ENCODE peak calls at places on chromosome 12, in four cellular contexts. One of them, this sample, is unnamed.

GRCh38 chr12:52403561-52403960 is 2.6 kb downstream of the KRT82 start:
- DNase-seq in HepG2: no peak
- DNase-seq in SK-N-SH: no peak
- DNase-seq in GM12892: no peak
- DNase-seq in this sample: no peak

GRCh38 chr12:128008341-128008740 is 258.6 kb upstream of the TMEM132C start:
- DNase-seq in HepG2: no peak
- DNase-seq in GM12892: no peak
- DNase-seq in SK-N-SH: no peak
- DNase-seq in this sample: no peak

GRCh38 chr12:52023182-52023975 is 16.6 kb downstream of the TAMALIN start:
- DNase-seq in GM12892: peak
- DNase-seq in HepG2: peak
- DNase-seq in SK-N-SH: peak
- DNase-seq in this sample: peak

GRCh38 chr12:77923882-77924281 is 93.2 kb downstream of the NAV3 start:
- DNase-seq in HepG2: no peak
- DNase-seq in GM12892: no peak
- DNase-seq in SK-N-SH: no peak
- DNase-seq in this sample: no peak

GRCh38 chr12:30548203-30548602 is 147.5 kb downstream of the IPO8 start:
- DNase-seq in SK-N-SH: no peak
- DNase-seq in HepG2: no peak
- DNase-seq in GM12892: no peak
- DNase-seq in this sample: no peak

GRCh38 chr12:49019435-49020317 is 1.1 kb upstream of the PRKAG1 start:
- DNase-seq in GM12892: no peak
- DNase-seq in SK-N-SH: peak
- DNase-seq in HepG2: peak
- DNase-seq in this sample: peak

GRCh38 chr12:5200276-5201087 is 156.8 kb downstream of the KCNA5 start:
- DNase-seq in HepG2: peak
- DNase-seq in GM12892: peak
- DNase-seq in SK-N-SH: peak
- DNase-seq in this sample: peak

GRCh38 chr12:110109037-110109836 is 14.9 kb upstream of the IFT81 start:
- DNase-seq in GM12892: no peak
- DNase-seq in HepG2: peak
- DNase-seq in SK-N-SH: peak
- DNase-seq in this sample: no peak

GRCh38 chr12:119603767-119604166 is 10.2 kb downstream of the TMEM233 start:
- DNase-seq in GM12892: no peak
- DNase-seq in HepG2: no peak
- DNase-seq in SK-N-SH: no peak
- DNase-seq in this sample: no peak

GRCh38 chr12:16605666-16606116 is 271 bp downstream of the LMO3 start:
- DNase-seq in SK-N-SH: peak
- DNase-seq in HepG2: peak
- DNase-seq in GM12892: no peak
- DNase-seq in this sample: no peak

GRCh38 chr12:97109441-97109840 is 202.4 kb downstream of the NEDD1 start:
- DNase-seq in HepG2: no peak
- DNase-seq in SK-N-SH: no peak
- DNase-seq in GM12892: no peak
- DNase-seq in this sample: no peak

GRCh38 chr12:21852251-21852650 is 77.7 kb upstream of the KCNJ8 start:
- DNase-seq in GM12892: no peak
- DNase-seq in HepG2: no peak
- DNase-seq in SK-N-SH: no peak
- DNase-seq in this sample: no peak

GRCh38 chr12:3672113-3672509 is 80.8 kb downstream of the CRACR2A start:
- DNase-seq in GM12892: no peak
- DNase-seq in HepG2: no peak
- DNase-seq in SK-N-SH: no peak
- DNase-seq in this sample: no peak

GRCh38 chr12:119319638-119320037 is 14.9 kb upstream of the CCDC60 start:
- DNase-seq in GM12892: no peak
- DNase-seq in SK-N-SH: no peak
- DNase-seq in HepG2: no peak
- DNase-seq in this sample: no peak

GRCh38 chr12:122871851-122872785 is 23.8 kb downstream of the VPS37B start:
- DNase-seq in SK-N-SH: peak
- DNase-seq in HepG2: no peak
- DNase-seq in GM12892: peak
- DNase-seq in this sample: no peak

GRCh38 chr12:13036881-13037280 is 7.3 kb upstream of the FAM234B start:
- DNase-seq in GM12892: no peak
- DNase-seq in HepG2: no peak
- DNase-seq in SK-N-SH: no peak
- DNase-seq in this sample: no peak

GRCh38 chr12:99505805-99506204 is 141.7 kb upstream of the GARIN6 start:
- DNase-seq in GM12892: no peak
- DNase-seq in HepG2: no peak
- DNase-seq in SK-N-SH: no peak
- DNase-seq in this sample: no peak

GRCh38 chr12:11877869-11878780 is 192.6 kb upstream of the BCL2L14 start:
- DNase-seq in SK-N-SH: peak
- DNase-seq in HepG2: no peak
- DNase-seq in GM12892: no peak
- DNase-seq in this sample: no peak

GRCh38 chr12:51593539-51593938 is 2.5 kb downstream of the SCN8A start:
- DNase-seq in SK-N-SH: no peak
- DNase-seq in HepG2: peak
- DNase-seq in GM12892: no peak
- DNase-seq in this sample: no peak

GRCh38 chr12:53208435-53208834 is 1.4 kb upstream of the ITGB7 start:
- DNase-seq in HepG2: no peak
- DNase-seq in SK-N-SH: no peak
- DNase-seq in GM12892: no peak
- DNase-seq in this sample: no peak

GRCh38 chr12:130581782-130582181 is 134.3 kb downstream of the RIMBP2 start:
- DNase-seq in HepG2: no peak
- DNase-seq in GM12892: no peak
- DNase-seq in SK-N-SH: no peak
- DNase-seq in this sample: no peak

GRCh38 chr12:92393504-92393903 is 247.9 kb upstream of the BTG1 start:
- DNase-seq in GM12892: no peak
- DNase-seq in HepG2: no peak
- DNase-seq in SK-N-SH: no peak
- DNase-seq in this sample: no peak

GRCh38 chr12:98464155-98464554 is 51.2 kb upstream of the TMPO start:
- DNase-seq in GM12892: no peak
- DNase-seq in SK-N-SH: no peak
- DNase-seq in HepG2: no peak
- DNase-seq in this sample: no peak

DNA sequence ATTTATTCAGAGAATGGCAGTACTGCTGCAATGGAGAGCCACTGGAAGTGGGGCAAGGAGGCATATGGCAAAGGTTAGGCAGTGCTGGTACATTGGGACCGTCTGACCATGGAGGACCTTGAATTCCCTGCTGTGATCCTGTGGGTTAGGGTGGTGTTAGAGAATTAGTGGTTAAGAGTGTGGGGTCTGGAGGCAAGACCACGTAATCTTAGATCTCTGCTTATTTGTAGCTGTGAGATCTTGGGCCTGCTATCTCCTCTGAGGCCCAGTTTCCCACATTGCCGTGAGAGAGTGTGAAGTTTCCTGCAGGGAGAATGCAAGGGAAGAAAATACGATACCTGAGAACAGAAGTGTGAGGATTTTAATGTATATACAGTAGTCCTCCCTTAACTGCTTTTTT is 147.7 kb downstream of the ERC1 start:
- DNase-seq in GM12892: no peak
- DNase-seq in HepG2: no peak
- DNase-seq in SK-N-SH: no peak
- DNase-seq in this sample: no peak
- TF ChIP-seq TAF1 in GM12892: no peak
- TF ChIP-seq TAF1 in HepG2: no peak
- TF ChIP-seq TAF1 in SK-N-SH: no peak
- TF ChIP-seq TAF1 in this sample: no peak

DNA sequence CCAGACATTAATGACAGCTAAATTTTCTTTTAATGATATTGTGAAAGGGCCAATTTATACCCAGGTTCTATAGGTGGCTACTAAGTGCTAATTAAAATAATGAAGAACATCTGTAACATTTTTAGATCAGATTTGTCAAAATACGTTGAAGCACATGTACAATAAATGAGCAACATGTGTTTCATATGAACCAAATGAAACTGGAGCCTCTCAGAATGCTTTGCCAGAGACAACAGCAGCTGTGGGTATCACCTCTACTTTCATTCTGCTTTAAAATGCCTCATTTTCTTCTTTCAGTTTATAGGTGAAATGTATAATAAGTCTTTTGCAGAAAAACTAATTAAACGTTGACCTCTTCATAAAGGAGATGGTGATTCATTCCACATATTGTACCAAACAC is 26.1 kb upstream of the MYF6 start:
- DNase-seq in GM12892: no peak
- DNase-seq in HepG2: no peak
- DNase-seq in SK-N-SH: no peak
- DNase-seq in this sample: no peak
- TF ChIP-seq TAF1 in GM12892: no peak
- TF ChIP-seq TAF1 in HepG2: no peak
- TF ChIP-seq TAF1 in SK-N-SH: no peak
- TF ChIP-seq TAF1 in this sample: no peak

DNA sequence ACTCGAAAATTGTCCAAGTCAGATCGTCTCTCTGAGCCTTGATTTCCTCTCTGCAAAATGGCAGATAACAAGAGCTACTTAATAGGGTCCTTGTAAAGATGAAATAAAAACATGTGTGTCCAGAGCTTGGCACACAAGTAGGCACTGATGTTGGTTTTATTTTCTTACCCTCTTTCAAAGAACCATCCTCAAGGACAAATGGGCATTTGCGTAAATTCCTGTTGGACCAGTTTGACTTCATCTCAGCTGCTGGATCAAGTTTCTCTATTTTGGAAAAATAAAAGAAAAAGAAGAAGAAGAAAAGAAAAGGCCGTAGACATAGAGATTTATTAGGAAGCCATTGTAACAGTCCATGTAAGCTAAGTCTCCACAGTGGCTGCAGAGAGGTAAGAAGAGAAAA is 47.2 kb downstream of the MAP1LC3B2 start:
- DNase-seq in HepG2: no peak
- DNase-seq in GM12892: no peak
- DNase-seq in SK-N-SH: no peak
- DNase-seq in this sample: no peak
- TF ChIP-seq TAF1 in HepG2: no peak
- TF ChIP-seq TAF1 in GM12892: no peak
- TF ChIP-seq TAF1 in SK-N-SH: no peak
- TF ChIP-seq TAF1 in this sample: no peak

GRCh38 chr12:104588048-104588942 is 131.5 kb downstream of the CHST11 start:
- DNase-seq in SK-N-SH: no peak
- DNase-seq in HepG2: no peak
- DNase-seq in GM12892: no peak
- DNase-seq in this sample: no peak
- TF ChIP-seq TAF1 in SK-N-SH: no peak
- TF ChIP-seq TAF1 in HepG2: no peak
- TF ChIP-seq TAF1 in GM12892: no peak
- TF ChIP-seq TAF1 in this sample: no peak

DNA sequence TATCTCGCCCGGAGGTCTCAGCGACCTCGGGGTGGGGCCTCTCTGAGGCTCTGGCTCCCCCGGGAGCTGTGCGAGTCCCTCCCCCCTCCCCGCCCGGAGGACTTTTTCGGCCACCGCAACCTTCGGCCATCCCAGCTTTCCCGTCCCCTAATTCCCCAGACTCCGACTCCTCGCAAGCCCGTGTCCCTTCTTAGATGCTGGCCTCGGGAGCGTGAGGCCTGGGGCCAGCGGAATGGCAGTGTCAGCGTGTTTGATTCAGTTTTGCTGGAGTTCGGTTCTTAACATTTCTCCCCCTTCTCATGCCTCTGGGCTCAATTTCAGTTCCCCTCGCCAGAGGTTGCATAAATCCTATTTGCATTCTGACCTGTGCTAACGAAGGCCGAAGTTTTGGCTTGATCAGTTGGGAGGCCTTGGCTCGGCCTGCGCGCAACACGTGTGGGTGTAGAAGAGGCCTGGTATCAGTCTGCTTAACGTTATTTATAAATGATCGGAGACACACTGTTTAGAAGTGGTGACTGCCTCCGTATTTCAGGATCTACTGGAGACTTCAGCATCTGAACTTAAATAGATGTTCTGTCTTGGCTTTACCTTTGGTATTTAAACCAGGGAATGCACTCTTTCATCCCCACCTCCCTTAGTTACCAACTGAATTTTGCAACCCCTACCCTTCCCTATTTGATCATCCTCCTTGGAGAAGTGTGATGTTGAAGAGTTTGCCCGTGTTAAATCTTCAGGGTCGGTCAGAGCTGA is 752 bp downstream of the HSP90B1 start:
- DNase-seq in SK-N-SH: no peak
- DNase-seq in HepG2: peak
- DNase-seq in GM12892: peak
- DNase-seq in this sample: no peak
- TF ChIP-seq TAF1 in SK-N-SH: no peak
- TF ChIP-seq TAF1 in HepG2: no peak
- TF ChIP-seq TAF1 in GM12892: peak
- TF ChIP-seq TAF1 in this sample: no peak

This sample was measured in GM12891.